ENCODE peak calls at places on chromosomes 7 and 10, in eight cellular contexts. One of them, this sample, is unnamed.

GRCh38 chr10:7541137-7542087 is 125.4 kb downstream of the ITIH5 start:
- DNase-seq in AG08396: no peak
- DNase-seq in RWPE1: no peak
- DNase-seq in T-helper 2 cell: no peak
- DNase-seq in stimulated activated CD4-positive, alpha-beta T cell treated with anti-CD3 and anti-CD28 coated beads, Interleukin-4, amount 100 ng/mL, for 48 hours: no peak
- DNase-seq in stomach: no peak
- DNase-seq in WTC11: peak
- DNase-seq in GM23248: peak
- DNase-seq in this sample: peak

GRCh38 chr10:9305018-9305655 is 1250.6 kb downstream of the GATA3 start:
- DNase-seq in AG08396: peak
- DNase-seq in RWPE1: peak
- DNase-seq in T-helper 2 cell: no peak
- DNase-seq in stimulated activated CD4-positive, alpha-beta T cell treated with anti-CD3 and anti-CD28 coated beads, Interleukin-4, amount 100 ng/mL, for 48 hours: no peak
- DNase-seq in stomach: no peak
- DNase-seq in WTC11: no peak
- DNase-seq in GM23248: peak
- DNase-seq in this sample: no peak

GRCh38 chr10:7671121-7671520 is 4.4 kb upstream of the ITIH5 start:
- DNase-seq in AG08396: no peak
- DNase-seq in RWPE1: no peak
- DNase-seq in T-helper 2 cell: no peak
- DNase-seq in stimulated activated CD4-positive, alpha-beta T cell treated with anti-CD3 and anti-CD28 coated beads, Interleukin-4, amount 100 ng/mL, for 48 hours: no peak
- DNase-seq in stomach: no peak
- DNase-seq in WTC11: no peak
- DNase-seq in GM23248: peak
- DNase-seq in this sample: no peak

GRCh38 chr10:6211341-6212265 is 8.9 kb downstream of the PFKFB3 start:
- DNase-seq in AG08396: peak
- DNase-seq in RWPE1: no peak
- DNase-seq in T-helper 2 cell: no peak
- DNase-seq in stimulated activated CD4-positive, alpha-beta T cell treated with anti-CD3 and anti-CD28 coated beads, Interleukin-4, amount 100 ng/mL, for 48 hours: no peak
- DNase-seq in stomach: no peak
- DNase-seq in WTC11: no peak
- DNase-seq in GM23248: peak
- DNase-seq in this sample: no peak

GRCh38 chr10:27838291-27838690 is 92.7 kb upstream of the MKX start:
- DNase-seq in AG08396: no peak
- DNase-seq in RWPE1: no peak
- DNase-seq in T-helper 2 cell: no peak
- DNase-seq in stimulated activated CD4-positive, alpha-beta T cell treated with anti-CD3 and anti-CD28 coated beads, Interleukin-4, amount 100 ng/mL, for 48 hours: no peak
- DNase-seq in stomach: no peak
- DNase-seq in WTC11: no peak
- DNase-seq in GM23248: peak
- DNase-seq in this sample: no peak

GRCh38 chr7:159139639-159140038 is 5.0 kb downstream of the VIPR2 start:
- DNase-seq in AG08396: no peak
- DNase-seq in RWPE1: no peak
- DNase-seq in T-helper 2 cell: no peak
- DNase-seq in stimulated activated CD4-positive, alpha-beta T cell treated with anti-CD3 and anti-CD28 coated beads, Interleukin-4, amount 100 ng/mL, for 48 hours: no peak
- DNase-seq in stomach: peak
- DNase-seq in WTC11: no peak
- DNase-seq in GM23248: no peak
- DNase-seq in this sample: no peak

GRCh38 chr7:28782362-28782761 is 175.8 kb downstream of the TRIL start:
- DNase-seq in AG08396: no peak
- DNase-seq in RWPE1: no peak
- DNase-seq in T-helper 2 cell: no peak
- DNase-seq in stimulated activated CD4-positive, alpha-beta T cell treated with anti-CD3 and anti-CD28 coated beads, Interleukin-4, amount 100 ng/mL, for 48 hours: no peak
- DNase-seq in stomach: no peak
- DNase-seq in WTC11: no peak
- DNase-seq in GM23248: no peak
- DNase-seq in this sample: no peak

GRCh38 chr10:120505056-120505455 is 48.0 kb downstream of the PLPP4 start:
- DNase-seq in AG08396: no peak
- DNase-seq in RWPE1: no peak
- DNase-seq in T-helper 2 cell: no peak
- DNase-seq in stimulated activated CD4-positive, alpha-beta T cell treated with anti-CD3 and anti-CD28 coated beads, Interleukin-4, amount 100 ng/mL, for 48 hours: no peak
- DNase-seq in stomach: no peak
- DNase-seq in WTC11: peak
- DNase-seq in GM23248: no peak
- DNase-seq in this sample: no peak

GRCh38 chr7:130822642-130823041 is 88.6 kb upstream of the KLF14 start:
- DNase-seq in AG08396: no peak
- DNase-seq in RWPE1: no peak
- DNase-seq in T-helper 2 cell: no peak
- DNase-seq in stimulated activated CD4-positive, alpha-beta T cell treated with anti-CD3 and anti-CD28 coated beads, Interleukin-4, amount 100 ng/mL, for 48 hours: no peak
- DNase-seq in stomach: no peak
- DNase-seq in WTC11: no peak
- DNase-seq in GM23248: peak
- DNase-seq in this sample: no peak

GRCh38 chr10:32197423-32197822 is 141.2 kb upstream of the KIF5B start:
- DNase-seq in AG08396: no peak
- DNase-seq in RWPE1: no peak
- DNase-seq in T-helper 2 cell: no peak
- DNase-seq in stimulated activated CD4-positive, alpha-beta T cell treated with anti-CD3 and anti-CD28 coated beads, Interleukin-4, amount 100 ng/mL, for 48 hours: no peak
- DNase-seq in stomach: no peak
- DNase-seq in WTC11: no peak
- DNase-seq in GM23248: no peak
- DNase-seq in this sample: no peak

GRCh38 chr7:131090866-131091692 is 236.6 kb upstream of the MKLN1 start:
- DNase-seq in AG08396: no peak
- DNase-seq in RWPE1: no peak
- DNase-seq in T-helper 2 cell: no peak
- DNase-seq in stimulated activated CD4-positive, alpha-beta T cell treated with anti-CD3 and anti-CD28 coated beads, Interleukin-4, amount 100 ng/mL, for 48 hours: no peak
- DNase-seq in stomach: no peak
- DNase-seq in WTC11: no peak
- DNase-seq in GM23248: no peak
- DNase-seq in this sample: no peak

GRCh38 chr10:91090761-91091529 is 129.5 kb upstream of the PCGF5 start:
- DNase-seq in AG08396: no peak
- DNase-seq in RWPE1: no peak
- DNase-seq in T-helper 2 cell: no peak
- DNase-seq in stimulated activated CD4-positive, alpha-beta T cell treated with anti-CD3 and anti-CD28 coated beads, Interleukin-4, amount 100 ng/mL, for 48 hours: no peak
- DNase-seq in stomach: no peak
- DNase-seq in WTC11: no peak
- DNase-seq in GM23248: peak
- DNase-seq in this sample: no peak

GRCh38 chr10:52297727-52298126 is 16.4 kb upstream of the DKK1 start:
- DNase-seq in AG08396: no peak
- DNase-seq in RWPE1: no peak
- DNase-seq in T-helper 2 cell: no peak
- DNase-seq in stimulated activated CD4-positive, alpha-beta T cell treated with anti-CD3 and anti-CD28 coated beads, Interleukin-4, amount 100 ng/mL, for 48 hours: no peak
- DNase-seq in stomach: no peak
- DNase-seq in WTC11: no peak
- DNase-seq in GM23248: no peak
- DNase-seq in this sample: no peak

GRCh38 chr10:78035025-78035424 is 1.4 kb downstream of the RPS24 start:
- DNase-seq in AG08396: no peak
- DNase-seq in RWPE1: no peak
- DNase-seq in T-helper 2 cell: no peak
- DNase-seq in stimulated activated CD4-positive, alpha-beta T cell treated with anti-CD3 and anti-CD28 coated beads, Interleukin-4, amount 100 ng/mL, for 48 hours: no peak
- DNase-seq in stomach: no peak
- DNase-seq in WTC11: no peak
- DNase-seq in GM23248: peak
- DNase-seq in this sample: no peak

GRCh38 chr7:85274452-85274851 is 87.6 kb upstream of the SEMA3D start:
- DNase-seq in AG08396: no peak
- DNase-seq in RWPE1: no peak
- DNase-seq in T-helper 2 cell: no peak
- DNase-seq in stimulated activated CD4-positive, alpha-beta T cell treated with anti-CD3 and anti-CD28 coated beads, Interleukin-4, amount 100 ng/mL, for 48 hours: no peak
- DNase-seq in stomach: no peak
- DNase-seq in WTC11: no peak
- DNase-seq in GM23248: no peak
- DNase-seq in this sample: no peak

GRCh38 chr7:50696810-50697582 is 85.7 kb downstream of the GRB10 start:
- DNase-seq in AG08396: no peak
- DNase-seq in RWPE1: no peak
- DNase-seq in T-helper 2 cell: no peak
- DNase-seq in stimulated activated CD4-positive, alpha-beta T cell treated with anti-CD3 and anti-CD28 coated beads, Interleukin-4, amount 100 ng/mL, for 48 hours: no peak
- DNase-seq in stomach: no peak
- DNase-seq in WTC11: no peak
- DNase-seq in GM23248: peak
- DNase-seq in this sample: no peak

GRCh38 chr10:77737608-77738007 is 100.0 kb upstream of the KCNMA1 start:
- DNase-seq in AG08396: peak
- DNase-seq in RWPE1: peak
- DNase-seq in T-helper 2 cell: no peak
- DNase-seq in stimulated activated CD4-positive, alpha-beta T cell treated with anti-CD3 and anti-CD28 coated beads, Interleukin-4, amount 100 ng/mL, for 48 hours: no peak
- DNase-seq in stomach: no peak
- DNase-seq in WTC11: no peak
- DNase-seq in GM23248: peak
- DNase-seq in this sample: no peak

GRCh38 chr7:68857571-68857970 is 740.7 kb upstream of the AUTS2 start:
- DNase-seq in AG08396: no peak
- DNase-seq in RWPE1: no peak
- DNase-seq in T-helper 2 cell: no peak
- DNase-seq in stimulated activated CD4-positive, alpha-beta T cell treated with anti-CD3 and anti-CD28 coated beads, Interleukin-4, amount 100 ng/mL, for 48 hours: no peak
- DNase-seq in stomach: no peak
- DNase-seq in WTC11: no peak
- DNase-seq in GM23248: no peak
- DNase-seq in this sample: no peak

GRCh38 chr10:71613303-71613777 is 106.2 kb downstream of the C10orf105 start:
- DNase-seq in AG08396: no peak
- DNase-seq in RWPE1: no peak
- DNase-seq in T-helper 2 cell: no peak
- DNase-seq in stimulated activated CD4-positive, alpha-beta T cell treated with anti-CD3 and anti-CD28 coated beads, Interleukin-4, amount 100 ng/mL, for 48 hours: no peak
- DNase-seq in stomach: peak
- DNase-seq in WTC11: no peak
- DNase-seq in GM23248: peak
- DNase-seq in this sample: no peak

GRCh38 chr7:28708458-28708951 is 249.6 kb downstream of the TRIL start:
- DNase-seq in AG08396: no peak
- DNase-seq in RWPE1: no peak
- DNase-seq in T-helper 2 cell: no peak
- DNase-seq in stimulated activated CD4-positive, alpha-beta T cell treated with anti-CD3 and anti-CD28 coated beads, Interleukin-4, amount 100 ng/mL, for 48 hours: no peak
- DNase-seq in stomach: no peak
- DNase-seq in WTC11: peak
- DNase-seq in GM23248: peak
- DNase-seq in this sample: no peak

GRCh38 chr10:3046941-3047621 is 20.3 kb upstream of the PFKP start:
- DNase-seq in AG08396: no peak
- DNase-seq in RWPE1: no peak
- DNase-seq in T-helper 2 cell: no peak
- DNase-seq in stimulated activated CD4-positive, alpha-beta T cell treated with anti-CD3 and anti-CD28 coated beads, Interleukin-4, amount 100 ng/mL, for 48 hours: no peak
- DNase-seq in stomach: no peak
- DNase-seq in WTC11: no peak
- DNase-seq in GM23248: no peak
- DNase-seq in this sample: no peak

GRCh38 chr10:47277352-47278151 is 22.4 kb upstream of the GDF10 start:
- DNase-seq in AG08396: no peak
- DNase-seq in RWPE1: no peak
- DNase-seq in T-helper 2 cell: no peak
- DNase-seq in stimulated activated CD4-positive, alpha-beta T cell treated with anti-CD3 and anti-CD28 coated beads, Interleukin-4, amount 100 ng/mL, for 48 hours: no peak
- DNase-seq in stomach: no peak
- DNase-seq in WTC11: no peak
- DNase-seq in GM23248: no peak
- DNase-seq in this sample: no peak

GRCh38 chr10:55220975-55221374 is 419.9 kb upstream of the PCDH15 start:
- DNase-seq in AG08396: no peak
- DNase-seq in RWPE1: no peak
- DNase-seq in T-helper 2 cell: no peak
- DNase-seq in stimulated activated CD4-positive, alpha-beta T cell treated with anti-CD3 and anti-CD28 coated beads, Interleukin-4, amount 100 ng/mL, for 48 hours: no peak
- DNase-seq in stomach: no peak
- DNase-seq in WTC11: no peak
- DNase-seq in GM23248: no peak
- DNase-seq in this sample: no peak

GRCh38 chr10:14665865-14666857 is 108.5 kb downstream of the FAM107B start:
- DNase-seq in AG08396: no peak
- DNase-seq in RWPE1: no peak
- DNase-seq in T-helper 2 cell: no peak
- DNase-seq in stimulated activated CD4-positive, alpha-beta T cell treated with anti-CD3 and anti-CD28 coated beads, Interleukin-4, amount 100 ng/mL, for 48 hours: no peak
- DNase-seq in stomach: no peak
- DNase-seq in WTC11: no peak
- DNase-seq in GM23248: peak
- DNase-seq in this sample: no peak

GRCh38 chr10:24299587-24300258 is 90.8 kb downstream of the KIAA1217 start:
- DNase-seq in AG08396: no peak
- DNase-seq in RWPE1: peak
- DNase-seq in T-helper 2 cell: no peak
- DNase-seq in stimulated activated CD4-positive, alpha-beta T cell treated with anti-CD3 and anti-CD28 coated beads, Interleukin-4, amount 100 ng/mL, for 48 hours: no peak
- DNase-seq in stomach: no peak
- DNase-seq in WTC11: no peak
- DNase-seq in GM23248: peak
- DNase-seq in this sample: no peak

GRCh38 chr7:43105521-43106120 is 6.8 kb upstream of the HECW1 start:
- DNase-seq in AG08396: no peak
- DNase-seq in RWPE1: no peak
- DNase-seq in T-helper 2 cell: no peak
- DNase-seq in stimulated activated CD4-positive, alpha-beta T cell treated with anti-CD3 and anti-CD28 coated beads, Interleukin-4, amount 100 ng/mL, for 48 hours: no peak
- DNase-seq in stomach: no peak
- DNase-seq in WTC11: no peak
- DNase-seq in GM23248: peak
- DNase-seq in this sample: no peak

GRCh38 chr7:42227931-42228591 is 8.9 kb downstream of the GLI3 start:
- DNase-seq in AG08396: peak
- DNase-seq in RWPE1: no peak
- DNase-seq in T-helper 2 cell: no peak
- DNase-seq in stimulated activated CD4-positive, alpha-beta T cell treated with anti-CD3 and anti-CD28 coated beads, Interleukin-4, amount 100 ng/mL, for 48 hours: no peak
- DNase-seq in stomach: no peak
- DNase-seq in WTC11: peak
- DNase-seq in GM23248: peak
- DNase-seq in this sample: peak

GRCh38 chr7:30656006-30656575 is 26.2 kb downstream of the CRHR2 start:
- DNase-seq in AG08396: no peak
- DNase-seq in RWPE1: no peak
- DNase-seq in T-helper 2 cell: no peak
- DNase-seq in stimulated activated CD4-positive, alpha-beta T cell treated with anti-CD3 and anti-CD28 coated beads, Interleukin-4, amount 100 ng/mL, for 48 hours: no peak
- DNase-seq in stomach: no peak
- DNase-seq in WTC11: no peak
- DNase-seq in GM23248: no peak
- DNase-seq in this sample: no peak

GRCh38 chr10:8453587-8453986 is 399.1 kb downstream of the GATA3 start:
- DNase-seq in AG08396: no peak
- DNase-seq in RWPE1: no peak
- DNase-seq in T-helper 2 cell: no peak
- DNase-seq in stimulated activated CD4-positive, alpha-beta T cell treated with anti-CD3 and anti-CD28 coated beads, Interleukin-4, amount 100 ng/mL, for 48 hours: no peak
- DNase-seq in stomach: no peak
- DNase-seq in WTC11: no peak
- DNase-seq in GM23248: peak
- DNase-seq in this sample: no peak

GRCh38 chr7:98174334-98175259 is 36.6 kb upstream of the BHLHA15 start:
- DNase-seq in AG08396: no peak
- DNase-seq in RWPE1: no peak
- DNase-seq in T-helper 2 cell: no peak
- DNase-seq in stimulated activated CD4-positive, alpha-beta T cell treated with anti-CD3 and anti-CD28 coated beads, Interleukin-4, amount 100 ng/mL, for 48 hours: no peak
- DNase-seq in stomach: peak
- DNase-seq in WTC11: no peak
- DNase-seq in GM23248: no peak
- DNase-seq in this sample: no peak

GRCh38 chr7:59986-60675 is 132.2 kb upstream of the FAM20C start:
- DNase-seq in AG08396: no peak
- DNase-seq in RWPE1: no peak
- DNase-seq in T-helper 2 cell: no peak
- DNase-seq in stimulated activated CD4-positive, alpha-beta T cell treated with anti-CD3 and anti-CD28 coated beads, Interleukin-4, amount 100 ng/mL, for 48 hours: no peak
- DNase-seq in stomach: no peak
- DNase-seq in WTC11: no peak
- DNase-seq in GM23248: no peak
- DNase-seq in this sample: no peak

GRCh38 chr10:24349379-24350110 is 140.6 kb downstream of the KIAA1217 start:
- DNase-seq in AG08396: no peak
- DNase-seq in RWPE1: peak
- DNase-seq in T-helper 2 cell: no peak
- DNase-seq in stimulated activated CD4-positive, alpha-beta T cell treated with anti-CD3 and anti-CD28 coated beads, Interleukin-4, amount 100 ng/mL, for 48 hours: no peak
- DNase-seq in stomach: no peak
- DNase-seq in WTC11: no peak
- DNase-seq in GM23248: peak
- DNase-seq in this sample: no peak

GRCh38 chr7:23247602-23248335 is 1.2 kb downstream of the GPNMB start:
- DNase-seq in AG08396: peak
- DNase-seq in RWPE1: no peak
- DNase-seq in T-helper 2 cell: no peak
- DNase-seq in stimulated activated CD4-positive, alpha-beta T cell treated with anti-CD3 and anti-CD28 coated beads, Interleukin-4, amount 100 ng/mL, for 48 hours: no peak
- DNase-seq in stomach: no peak
- DNase-seq in WTC11: peak
- DNase-seq in GM23248: peak
- DNase-seq in this sample: no peak

GRCh38 chr10:102612964-102613275 is 31.4 kb upstream of the TRIM8 start:
- DNase-seq in AG08396: no peak
- DNase-seq in RWPE1: no peak
- DNase-seq in T-helper 2 cell: no peak
- DNase-seq in stimulated activated CD4-positive, alpha-beta T cell treated with anti-CD3 and anti-CD28 coated beads, Interleukin-4, amount 100 ng/mL, for 48 hours: peak
- DNase-seq in stomach: no peak
- DNase-seq in WTC11: no peak
- DNase-seq in GM23248: no peak
- DNase-seq in this sample: no peak

This sample was measured in progenitor cell of endocrine pancreas.